ENCODE peak calls at places on chromosomes 3 and 15, in six cellular contexts. One of them, this sample, is unnamed.

GRCh38 chr15:59528965-59529402 is 82.6 kb upstream of the GCNT3 start:
- DNase-seq in activated T-helper 9 cell treated with anti-CD3 and anti-CD28 coated beads, Interleukin-2, amount 50 U/mL, for 16 hours: peak
- DNase-seq in body of pancreas: peak
- DNase-seq in heart left ventricle: peak
- DNase-seq in COR-L47: peak
- DNase-seq in right cardiac atrium: peak
- DNase-seq in this sample: peak

GRCh38 chr3:103052236-103052830 is 617.5 kb downstream of the ZPLD1 start:
- DNase-seq in activated T-helper 9 cell treated with anti-CD3 and anti-CD28 coated beads, Interleukin-2, amount 50 U/mL, for 16 hours: no peak
- DNase-seq in body of pancreas: peak
- DNase-seq in heart left ventricle: no peak
- DNase-seq in COR-L47: no peak
- DNase-seq in right cardiac atrium: peak
- DNase-seq in this sample: no peak

GRCh38 chr15:89494941-89495637 is 1.3 kb downstream of the RHCG start:
- DNase-seq in activated T-helper 9 cell treated with anti-CD3 and anti-CD28 coated beads, Interleukin-2, amount 50 U/mL, for 16 hours: no peak
- DNase-seq in body of pancreas: no peak
- DNase-seq in heart left ventricle: no peak
- DNase-seq in COR-L47: no peak
- DNase-seq in right cardiac atrium: no peak
- DNase-seq in this sample: peak

GRCh38 chr3:171704002-171704401 is 106.3 kb downstream of the PLD1 start:
- DNase-seq in activated T-helper 9 cell treated with anti-CD3 and anti-CD28 coated beads, Interleukin-2, amount 50 U/mL, for 16 hours: no peak
- DNase-seq in body of pancreas: peak
- DNase-seq in heart left ventricle: no peak
- DNase-seq in COR-L47: peak
- DNase-seq in right cardiac atrium: no peak
- DNase-seq in this sample: no peak

GRCh38 chr3:125072310-125072709 is 16.5 kb upstream of the HEG1 start:
- DNase-seq in activated T-helper 9 cell treated with anti-CD3 and anti-CD28 coated beads, Interleukin-2, amount 50 U/mL, for 16 hours: no peak
- DNase-seq in body of pancreas: no peak
- DNase-seq in heart left ventricle: no peak
- DNase-seq in COR-L47: no peak
- DNase-seq in right cardiac atrium: no peak
- DNase-seq in this sample: no peak

GRCh38 chr3:157089455-157090221 is 70.3 kb downstream of the CCNL1 start:
- DNase-seq in activated T-helper 9 cell treated with anti-CD3 and anti-CD28 coated beads, Interleukin-2, amount 50 U/mL, for 16 hours: peak
- DNase-seq in body of pancreas: peak
- DNase-seq in heart left ventricle: peak
- DNase-seq in COR-L47: no peak
- DNase-seq in right cardiac atrium: no peak
- DNase-seq in this sample: no peak

GRCh38 chr3:149596136-149596770 is 61.6 kb downstream of the WWTR1 start:
- DNase-seq in activated T-helper 9 cell treated with anti-CD3 and anti-CD28 coated beads, Interleukin-2, amount 50 U/mL, for 16 hours: no peak
- DNase-seq in body of pancreas: no peak
- DNase-seq in heart left ventricle: no peak
- DNase-seq in COR-L47: no peak
- DNase-seq in right cardiac atrium: no peak
- DNase-seq in this sample: no peak

GRCh38 chr15:96878129-96878528 is 547.6 kb downstream of the NR2F2 start:
- DNase-seq in activated T-helper 9 cell treated with anti-CD3 and anti-CD28 coated beads, Interleukin-2, amount 50 U/mL, for 16 hours: no peak
- DNase-seq in body of pancreas: no peak
- DNase-seq in heart left ventricle: no peak
- DNase-seq in COR-L47: no peak
- DNase-seq in right cardiac atrium: no peak
- DNase-seq in this sample: no peak

GRCh38 chr3:142244056-142244455 is 18.7 kb upstream of the GK5 start:
- DNase-seq in activated T-helper 9 cell treated with anti-CD3 and anti-CD28 coated beads, Interleukin-2, amount 50 U/mL, for 16 hours: no peak
- DNase-seq in body of pancreas: no peak
- DNase-seq in heart left ventricle: no peak
- DNase-seq in COR-L47: no peak
- DNase-seq in right cardiac atrium: no peak
- DNase-seq in this sample: no peak

GRCh38 chr3:16467368-16467767 is 46.1 kb downstream of the RFTN1 start:
- DNase-seq in activated T-helper 9 cell treated with anti-CD3 and anti-CD28 coated beads, Interleukin-2, amount 50 U/mL, for 16 hours: no peak
- DNase-seq in body of pancreas: no peak
- DNase-seq in heart left ventricle: no peak
- DNase-seq in COR-L47: no peak
- DNase-seq in right cardiac atrium: no peak
- DNase-seq in this sample: no peak

GRCh38 chr3:11610044-11610671 is 33.6 kb downstream of the VGLL4 start:
- DNase-seq in activated T-helper 9 cell treated with anti-CD3 and anti-CD28 coated beads, Interleukin-2, amount 50 U/mL, for 16 hours: no peak
- DNase-seq in body of pancreas: no peak
- DNase-seq in heart left ventricle: no peak
- DNase-seq in COR-L47: no peak
- DNase-seq in right cardiac atrium: peak
- DNase-seq in this sample: no peak

GRCh38 chr3:127442551-127442950 is 148.0 kb downstream of the TPRA1 start:
- DNase-seq in activated T-helper 9 cell treated with anti-CD3 and anti-CD28 coated beads, Interleukin-2, amount 50 U/mL, for 16 hours: no peak
- DNase-seq in body of pancreas: no peak
- DNase-seq in heart left ventricle: peak
- DNase-seq in COR-L47: no peak
- DNase-seq in right cardiac atrium: no peak
- DNase-seq in this sample: peak

GRCh38 chr15:27706300-27706699 is 392.8 kb downstream of the OCA2 start:
- DNase-seq in activated T-helper 9 cell treated with anti-CD3 and anti-CD28 coated beads, Interleukin-2, amount 50 U/mL, for 16 hours: no peak
- DNase-seq in body of pancreas: no peak
- DNase-seq in heart left ventricle: no peak
- DNase-seq in COR-L47: no peak
- DNase-seq in right cardiac atrium: no peak
- DNase-seq in this sample: no peak

GRCh38 chr3:26260073-26260623 is 362.4 kb upstream of the LRRC3B start:
- DNase-seq in activated T-helper 9 cell treated with anti-CD3 and anti-CD28 coated beads, Interleukin-2, amount 50 U/mL, for 16 hours: no peak
- DNase-seq in body of pancreas: peak
- DNase-seq in heart left ventricle: no peak
- DNase-seq in COR-L47: no peak
- DNase-seq in right cardiac atrium: no peak
- DNase-seq in this sample: no peak

GRCh38 chr3:133928903-133929607 is 33.4 kb upstream of the RAB6B start:
- DNase-seq in activated T-helper 9 cell treated with anti-CD3 and anti-CD28 coated beads, Interleukin-2, amount 50 U/mL, for 16 hours: no peak
- DNase-seq in body of pancreas: no peak
- DNase-seq in heart left ventricle: no peak
- DNase-seq in COR-L47: no peak
- DNase-seq in right cardiac atrium: no peak
- DNase-seq in this sample: no peak

GRCh38 chr3:52311567-52312119 is 4.5 kb upstream of the DNAH1 start:
- DNase-seq in activated T-helper 9 cell treated with anti-CD3 and anti-CD28 coated beads, Interleukin-2, amount 50 U/mL, for 16 hours: no peak
- DNase-seq in body of pancreas: no peak
- DNase-seq in heart left ventricle: no peak
- DNase-seq in COR-L47: peak
- DNase-seq in right cardiac atrium: peak
- DNase-seq in this sample: no peak

This sample was measured in right lobe of liver.